ENCODE peak calls at places on chromosomes 5 and 9, in seven cellular contexts. X is OCI-LY7, S is aorta, K is ovary, U is HCT116, F is SJSA1, T is heart left ventricle. V is an unnamed sample. For H3K9me3 and H3K4me1, the result is how much of the 10 kb centered on the place peaks cover.

GRCh38 chr9:135448570-135449180 is 30.9 kb upstream of the PPP1R26 start:
- DNase-seq in T (no peak), S (peak), K (no peak), X (no peak), U (no peak), F (no peak), V (no peak)

GRCh38 chr9:93346240-93347112 is 105.0 kb upstream of the FAM120A start:
- DNase-seq in K (no peak), S (no peak), U (no peak), F (no peak), X (no peak), T (no peak), V (no peak)

GRCh38 chr5:143896981-143897380 is 85.0 kb downstream of the HMHB1 start:
- DNase-seq in T (no peak), U (no peak), S (no peak), K (no peak), F (peak), X (no peak), V (no peak)

GRCh38 chr9:83511051-83511450 is 27.1 kb downstream of the FRMD3 start:
- DNase-seq in T (no peak), X (no peak), F (peak), U (no peak), S (no peak), K (no peak), V (no peak)

GRCh38 chr5:145840458-145841132 is 5.5 kb upstream of the PRELID2 start:
- DNase-seq in F (no peak), X (no peak), S (no peak), K (no peak), T (no peak), U (no peak), V (no peak)

GRCh38 chr9:13090588-13090987 is 188.9 kb downstream of the MPDZ start:
- DNase-seq in K (no peak), U (no peak), F (no peak), S (no peak), T (no peak), X (no peak), V (no peak)

GRCh38 chr9:4494337-4494736 is 4.1 kb downstream of the SLC1A1 start:
- DNase-seq in T (no peak), F (no peak), S (no peak), K (no peak), U (no peak), X (no peak), V (no peak)

GRCh38 chr5:124951676-124952075 is 205.2 kb upstream of the ZNF608 start:
- DNase-seq in S (no peak), F (no peak), U (no peak), X (peak), T (no peak), K (no peak), V (no peak)

GRCh38 chr5:109868737-109869136 is 179.0 kb downstream of the MAN2A1 start:
- DNase-seq in T (no peak), X (no peak), U (no peak), S (no peak), F (no peak), K (no peak), V (no peak)

GRCh38 chr9:89183146-89183545 is 4.5 kb upstream of the SHC3 start:
- DNase-seq in U (no peak), K (no peak), X (no peak), F (no peak), T (no peak), S (no peak), V (no peak)

GRCh38 chr5:95892784-95893354 is 68.8 kb downstream of the ELL2 start:
- DNase-seq in F (no peak), S (no peak), K (no peak), U (peak), X (peak), T (no peak), V (no peak)

GRCh38 chr9:110050925-110051355 is 157.0 kb downstream of the C9orf152 start:
- DNase-seq in K (no peak), F (peak), T (no peak), X (peak), S (no peak), U (peak), V (no peak)

GRCh38 chr5:3220638-3221288 is 374.9 kb upstream of the IRX1 start:
- DNase-seq in F (no peak), K (no peak), X (no peak), U (no peak), T (no peak), S (no peak), V (no peak)
- H3K9me3 ChIP-seq in F (under half), K (under half), X (under half), U (under half), T (under half), S (under half), V (under half)

GRCh38 chr5:55523293-55523692 is 11.5 kb downstream of the PLPP1 start:
- DNase-seq in T (no peak), X (no peak), F (no peak), K (no peak), S (no peak), U (no peak), V (no peak)

GRCh38 chr5:55519001-55519400 is 15.8 kb downstream of the PLPP1 start:
- DNase-seq in U (no peak), F (no peak), X (no peak), K (no peak), T (no peak), S (no peak), V (no peak)

GRCh38 chr5:55521903-55522302 is 12.9 kb downstream of the PLPP1 start:
- DNase-seq in X (no peak), S (no peak), K (no peak), T (no peak), U (no peak), F (no peak), V (no peak)

GRCh38 chr5:55520117-55520829 is 14.5 kb downstream of the PLPP1 start:
- DNase-seq in K (no peak), S (no peak), X (no peak), U (no peak), F (no peak), T (no peak), V (no peak)

DNA sequence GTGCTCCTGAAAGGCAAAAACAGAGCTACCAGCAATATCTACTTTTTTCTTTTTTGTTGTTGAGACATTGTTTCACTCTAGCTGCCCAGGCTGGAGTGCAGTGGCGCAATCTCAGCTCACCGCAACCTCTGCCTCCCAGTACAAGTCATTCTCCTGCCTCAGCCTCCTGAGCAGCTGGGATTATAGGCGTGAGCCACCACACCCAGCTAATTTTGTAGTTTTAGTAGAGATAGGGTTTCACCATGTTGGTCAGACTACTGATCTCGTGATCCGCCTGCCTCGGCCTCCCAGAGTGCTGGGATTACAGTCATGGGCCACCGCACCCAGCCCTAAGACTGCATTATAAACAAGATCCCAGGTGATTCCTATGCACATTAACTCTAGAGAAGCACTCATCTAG is 17.0 kb downstream of the PLPP1 start:
- DNase-seq in F (no peak), X (no peak), U (no peak), S (peak), K (no peak), T (no peak), V (no peak)
- H3K4me1 ChIP-seq in F (under half), X (under half), U (under half), S (under half), K (under half), T (half or more), V (under half)

GRCh38 chr5:139390639-139391569 is 1.2 kb upstream of the MZB1 start:
- DNase-seq in U (no peak), T (no peak), F (no peak), K (no peak), S (peak), X (no peak), V (no peak)

GRCh38 chr5:139389701-139390638 is at the start of gene MZB1:
- DNase-seq in F (no peak), X (peak), K (no peak), S (peak), U (no peak), T (no peak), V (peak)

GRCh38 chr5:139392324-139392677 is 2.6 kb upstream of the MZB1 start:
- DNase-seq in F (no peak), S (peak), K (no peak), T (no peak), X (no peak), U (no peak), V (no peak)

GRCh38 chr5:139392678-139393496 is 2.0 kb downstream of the PROB1 start:
- DNase-seq in T (no peak), X (peak), U (peak), S (peak), F (peak), K (no peak), V (peak)

DNA sequence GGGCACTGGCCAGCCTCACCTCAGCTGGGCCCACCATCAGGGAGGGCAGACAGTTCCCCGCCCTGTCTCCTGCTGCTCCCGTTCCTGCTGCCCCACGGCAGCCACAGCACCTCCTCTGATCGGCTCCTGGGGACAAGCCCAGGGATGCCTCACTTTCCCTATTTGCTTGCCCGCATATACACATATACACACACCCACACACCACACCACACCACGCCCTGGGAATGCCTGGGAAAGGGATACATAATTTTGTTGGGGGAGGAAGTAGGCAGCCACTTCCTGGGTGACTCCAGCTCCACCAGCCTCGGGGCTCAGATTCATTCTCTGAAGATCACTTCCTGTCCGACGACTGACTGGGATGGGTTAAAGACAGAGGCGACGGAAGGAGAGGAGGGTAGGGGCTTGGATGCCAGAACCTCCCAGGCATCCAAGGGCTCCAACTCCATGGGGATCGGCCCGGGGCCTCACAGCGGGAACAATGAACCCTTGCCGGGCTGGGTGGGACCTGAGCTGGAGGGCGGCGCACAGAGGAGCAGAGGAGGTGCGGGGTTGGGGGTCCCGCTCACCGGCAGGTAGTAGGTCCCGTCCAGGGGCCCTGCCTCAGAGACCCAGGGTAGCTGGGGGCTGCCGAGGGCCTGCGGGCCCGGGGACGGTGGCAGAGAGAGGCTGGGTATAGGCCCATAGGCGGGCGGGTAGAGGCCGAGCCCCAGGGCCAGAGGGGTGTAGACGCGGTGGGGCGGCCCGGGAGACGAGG is 2.0 kb upstream of the MZB1 start:
- DNase-seq in S (no peak), F (no peak), T (no peak), X (peak), K (no peak), U (no peak), V (no peak)
- H3K4me3 ChIP-seq in S (no peak), F (no peak), T (peak), X (peak), K (no peak), U (peak), V (peak)

GRCh38 chr9:122474561-122474960 is 3.2 kb downstream of the OR1J1 start:
- DNase-seq in U (no peak), F (no peak), X (no peak), T (no peak), S (no peak), K (no peak), V (no peak)

GRCh38 chr9:122477826-122478225 is at the start of gene OR1J1:
- DNase-seq in U (no peak), T (no peak), F (no peak), S (no peak), K (no peak), X (no peak), V (no peak)

GRCh38 chr9:122477346-122477745 is 380 bp downstream of the OR1J1 start:
- DNase-seq in X (no peak), K (no peak), S (no peak), U (no peak), F (no peak), T (no peak), V (no peak)

GRCh38 chr9:122475717-122476116 is 2.0 kb downstream of the OR1J1 start:
- DNase-seq in U (no peak), K (no peak), S (no peak), T (no peak), X (no peak), F (no peak), V (no peak)
- H3K9me3 ChIP-seq in U (under half), K (under half), S (under half), T (under half), X (under half), F (under half), V (under half)

DNA sequence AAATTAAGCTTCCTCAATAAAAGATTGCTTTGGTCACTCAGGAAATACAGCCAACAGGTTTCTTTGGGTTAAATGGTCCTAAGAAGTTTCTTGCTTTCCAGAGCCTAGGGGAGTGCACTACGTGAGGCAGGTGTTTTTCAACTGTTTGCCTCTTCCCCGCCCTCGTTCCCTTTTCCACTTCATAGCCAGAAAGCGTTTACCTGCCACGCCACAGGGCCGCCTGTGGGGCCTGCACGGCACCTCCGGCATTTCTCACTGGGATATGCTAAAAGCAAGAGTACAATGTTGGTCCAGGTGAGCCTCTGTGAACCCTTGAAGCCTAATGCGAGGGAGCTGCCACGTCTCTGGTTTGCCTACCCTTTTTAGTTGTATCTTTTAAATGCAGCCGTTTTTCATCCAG is 167.6 kb upstream of the OTULINL start:
- DNase-seq in F (no peak), S (no peak), T (no peak), U (no peak), X (no peak), K (no peak), V (no peak)
- H3K4me1 ChIP-seq in F (half or more), S (under half), T (under half), U (under half), X (under half), K (under half), V (under half)

GRCh38 chr5:9787813-9788600 is 157.9 kb upstream of the TAS2R1 start:
- DNase-seq in K (no peak), T (no peak), X (no peak), U (no peak), S (no peak), F (no peak), V (no peak)
- H3K4me3 ChIP-seq in K (no peak), T (no peak), X (no peak), U (no peak), S (no peak), F (no peak), V (no peak)

GRCh38 chr9:72254881-72255545 is 105.8 kb downstream of the GDA start:
- DNase-seq in T (no peak), U (no peak), F (no peak), S (no peak), X (no peak), K (no peak), V (no peak)
- H3K9me3 ChIP-seq in T (under half), U (under half), F (under half), S (under half), X (under half), K (under half), V (under half)

DNA sequence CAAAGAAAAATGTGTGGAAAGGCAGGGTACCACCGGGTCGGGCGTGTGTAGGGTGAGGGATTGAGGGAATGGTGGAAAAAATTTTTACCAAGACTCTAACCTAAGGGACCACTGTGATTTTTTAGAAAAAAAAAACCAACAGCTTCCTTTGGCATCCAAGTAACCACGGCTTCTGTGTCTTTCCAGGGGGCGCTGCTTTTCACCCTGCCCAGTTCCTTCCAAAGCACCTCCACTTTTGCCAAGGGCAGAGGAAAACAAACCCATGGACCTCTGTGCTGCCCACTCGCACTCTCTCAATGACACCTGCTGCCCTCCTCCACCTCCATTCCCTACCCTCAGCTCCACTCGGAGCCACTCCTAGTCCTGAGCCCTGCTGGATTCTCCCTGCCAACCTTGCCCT is 381.0 kb downstream of the ENC1 start:
- DNase-seq in X (no peak), K (no peak), T (no peak), S (no peak), F (no peak), U (no peak), V (no peak)
- H3K4me1 ChIP-seq in X (under half), K (under half), T (under half), S (under half), F (under half), U (under half), V (under half)

GRCh38 chr9:125743687-125744428 is 3.3 kb upstream of the PBX3 start:
- DNase-seq in F (no peak), S (no peak), T (no peak), X (no peak), K (no peak), U (no peak), V (no peak)

GRCh38 chr9:125746774-125747052 is 460 bp upstream of the PBX3 start:
- DNase-seq in U (no peak), X (no peak), F (no peak), S (no peak), K (no peak), T (no peak), V (no peak)

GRCh38 chr9:125746017-125746773 is 978 bp upstream of the PBX3 start:
- DNase-seq in K (peak), S (peak), U (peak), F (peak), T (peak), X (peak), V (peak)

GRCh38 chr9:125745682-125746016 is 1.5 kb upstream of the PBX3 start:
- DNase-seq in T (no peak), F (no peak), U (no peak), X (no peak), K (no peak), S (no peak), V (no peak)

DNA sequence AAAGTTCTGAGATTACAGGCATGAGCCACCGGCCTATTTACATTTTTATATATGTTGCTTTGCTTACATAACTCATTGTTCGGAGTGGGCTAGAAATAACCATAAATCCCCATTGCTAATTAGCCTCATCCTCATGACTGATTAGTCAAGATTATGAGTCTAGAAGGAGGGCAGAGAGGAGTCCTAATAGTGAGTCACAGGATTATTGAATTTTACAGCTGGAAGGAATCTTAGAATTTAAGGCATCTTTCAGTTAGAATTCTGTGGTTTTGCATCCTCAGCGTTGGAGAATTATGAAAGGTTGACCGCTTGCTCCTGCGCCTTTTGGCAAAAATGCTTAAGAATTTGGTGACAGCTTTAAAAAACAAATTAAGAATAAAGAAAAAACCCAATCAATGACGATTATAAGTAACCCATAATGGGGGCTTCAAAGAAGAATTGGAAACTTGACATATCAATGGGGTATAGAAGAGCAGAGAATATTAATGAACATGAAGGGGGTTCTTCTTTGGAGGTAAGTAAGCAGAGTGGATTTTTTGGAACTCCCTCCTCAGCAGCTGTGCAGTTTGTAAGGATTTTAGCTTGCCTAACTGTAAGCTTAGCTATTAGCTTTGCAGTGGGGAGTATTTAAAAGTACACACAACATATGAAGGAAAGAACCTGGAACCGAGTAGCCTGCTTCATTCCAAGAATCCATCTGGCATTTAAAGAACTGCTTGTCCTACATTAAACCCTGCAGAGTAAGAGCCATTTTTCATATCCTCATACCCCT is 2.4 kb upstream of the PBX3 start:
- DNase-seq in K (no peak), T (no peak), F (peak), U (no peak), S (no peak), X (no peak), V (no peak)
- H3K4me3 ChIP-seq in K (no peak), T (no peak), F (no peak), U (no peak), S (no peak), X (no peak), V (no peak)